ENCODE peak calls at places on chromosomes 1 and 21, in four cellular contexts. Z is sigmoid colon, L is mucosa of descending colon, F is kidney. S is an unnamed sample.

GRCh38 chr1:174789399-174789798 is 210.3 kb upstream of the CACYBP start:
- DNase-seq in Z (no peak), L (no peak), F (no peak), S (no peak)

GRCh38 chr1:183806086-183806485 is 1.2 kb downstream of the RGL1 start:
- DNase-seq in F (no peak), Z (no peak), L (no peak), S (no peak)

GRCh38 chr1:83927061-83927460 is 71.9 kb downstream of the TTLL7 start:
- DNase-seq in F (no peak), Z (no peak), L (no peak), S (no peak)

GRCh38 chr1:201602413-201603265 is 63.7 kb downstream of the NAV1 start:
- DNase-seq in L (no peak), Z (no peak), F (no peak), S (no peak)

GRCh38 chr1:46790702-46791101 is 8.1 kb upstream of the CYP4B1 start:
- DNase-seq in Z (no peak), F (no peak), L (no peak), S (no peak)

GRCh38 chr1:19101244-19101643 is 108.8 kb downstream of the UBR4 start:
- DNase-seq in Z (no peak), F (no peak), L (no peak), S (no peak)

GRCh38 chr1:42950146-42950480 is 8.6 kb downstream of the SLC2A1 start:
- DNase-seq in L (no peak), F (no peak), Z (no peak), S (no peak)

GRCh38 chr1:6440198-6441126 is 15.9 kb downstream of the ESPN start:
- DNase-seq in F (peak; percentile 93), Z (no peak), L (peak; percentile 87), S (no peak)

GRCh38 chr21:32257952-32258785 is 20.7 kb downstream of the MIS18A start:
- DNase-seq in L (no peak), Z (peak; percentile 82), F (no peak), S (peak; percentile 70)

GRCh38 chr1:167066333-167067122 is 23.6 kb downstream of the GPA33 start:
- DNase-seq in L (peak; percentile 85), Z (peak; percentile 79), F (peak; percentile 91), S (peak; percentile 73)

GRCh38 chr1:8661185-8662110 is 156.0 kb downstream of the RERE start:
- DNase-seq in Z (peak; percentile 74), F (no peak), L (no peak), S (no peak)

GRCh38 chr1:11873954-11874562 is 15.3 kb upstream of the NPPB start:
- DNase-seq in L (no peak), F (peak; percentile 95), Z (no peak), S (no peak)

GRCh38 chr21:42716074-42716473 is 62.7 kb downstream of the PDE9A start:
- DNase-seq in L (no peak), Z (no peak), F (no peak), S (no peak)

GRCh38 chr1:99685516-99686180 is 39.7 kb downstream of the PALMD start:
- DNase-seq in Z (peak; percentile 79), F (peak; percentile 73), L (peak; percentile 57), S (peak; percentile 52)

GRCh38 chr1:94199398-94199797 is 38.0 kb downstream of the ARHGAP29 start:
- DNase-seq in F (no peak), L (no peak), Z (no peak), S (no peak)

GRCh38 chr1:156866679-156867015 is 6.0 kb downstream of the NTRK1 start:
- DNase-seq in Z (no peak), F (peak; percentile 36), L (no peak), S (no peak)

DNA sequence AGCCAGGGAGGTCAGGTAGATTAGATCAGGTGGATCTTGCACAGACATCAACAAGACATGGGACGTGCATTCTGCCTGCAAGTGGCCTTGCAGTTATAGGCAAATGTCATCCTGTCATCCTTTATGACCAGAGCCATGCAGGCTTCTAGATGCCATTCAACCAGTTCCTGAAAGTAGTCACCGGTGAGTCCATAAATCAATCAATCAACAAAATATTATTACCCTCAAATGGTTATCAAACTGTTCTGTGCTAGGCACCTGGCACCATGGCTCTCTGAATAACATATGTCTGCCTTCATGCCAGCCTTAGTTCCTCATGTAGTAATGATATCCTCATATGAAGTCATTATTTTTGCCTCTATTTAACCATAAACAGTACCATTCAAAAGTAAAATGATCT is 146.9 kb downstream of the TOMM20 start:
- DNase-seq in Z (peak; percentile 39), L (no peak), F (no peak), S (no peak)
- H3K4me1 ChIP-seq in Z (peaks cover 67% of the 10 kb centered on the region), L (peaks cover 61% of the 10 kb centered on the region), F (peaks cover 71% of the 10 kb centered on the region), S (peaks cover 17% of the 10 kb centered on the region)

DNA sequence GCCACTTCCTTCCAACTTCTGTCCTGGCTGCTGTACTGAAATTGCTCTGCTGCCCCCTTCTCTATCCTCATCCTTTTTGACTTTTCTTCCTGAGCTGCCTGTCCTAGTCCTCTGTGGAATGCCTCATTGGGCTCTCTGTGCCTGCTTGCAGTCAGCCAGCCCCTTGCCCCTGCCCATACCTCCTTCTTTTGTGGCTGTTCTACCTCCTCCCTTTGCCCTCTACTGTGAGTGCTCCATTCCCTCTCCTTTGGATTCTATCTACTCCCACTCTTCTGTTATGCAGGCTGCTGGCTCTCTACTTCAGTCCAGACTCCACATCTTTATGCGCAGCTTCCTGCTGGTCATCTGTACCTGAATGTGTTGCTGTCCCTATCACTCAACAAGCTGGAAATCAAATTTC is 8.4 kb downstream of the NOS1AP start:
- DNase-seq in F (no peak), Z (no peak), L (no peak), S (no peak)
- H3K4me1 ChIP-seq in F (no peaks in the 10 kb centered on the region), Z (peaks cover 14% of the 10 kb centered on the region), L (no peaks in the 10 kb centered on the region), S (peaks cover 5% of the 10 kb centered on the region)

GRCh38 chr1:26998319-26999300 is 5.1 kb downstream of the TRNP1 start:
- DNase-seq in F (no peak), Z (no peak), L (no peak), S (no peak)
- H3K4me1 ChIP-seq in F (peaks cover 9% of the 10 kb centered on the region), Z (peaks cover 88% of the 10 kb centered on the region), L (peaks cover 8% of the 10 kb centered on the region), S (peaks cover 28% of the 10 kb centered on the region)

GRCh38 chr1:10694274-10694632 is 102.2 kb downstream of the CASZ1 start:
- DNase-seq in Z (no peak), F (no peak), L (peak; percentile 78), S (no peak)

GRCh38 chr1:10694633-10695627 is 101.5 kb downstream of the CASZ1 start:
- DNase-seq in F (peak; percentile 95), Z (peak; percentile 96), L (peak; percentile 91), S (peak; percentile 89)

GRCh38 chr1:10692401-10693021 is 103.9 kb downstream of the CASZ1 start:
- DNase-seq in F (no peak), L (peak; percentile 79), Z (no peak), S (no peak)

GRCh38 chr1:10693152-10693496 is 103.3 kb downstream of the CASZ1 start:
- DNase-seq in L (no peak), F (no peak), Z (no peak), S (no peak)

DNA sequence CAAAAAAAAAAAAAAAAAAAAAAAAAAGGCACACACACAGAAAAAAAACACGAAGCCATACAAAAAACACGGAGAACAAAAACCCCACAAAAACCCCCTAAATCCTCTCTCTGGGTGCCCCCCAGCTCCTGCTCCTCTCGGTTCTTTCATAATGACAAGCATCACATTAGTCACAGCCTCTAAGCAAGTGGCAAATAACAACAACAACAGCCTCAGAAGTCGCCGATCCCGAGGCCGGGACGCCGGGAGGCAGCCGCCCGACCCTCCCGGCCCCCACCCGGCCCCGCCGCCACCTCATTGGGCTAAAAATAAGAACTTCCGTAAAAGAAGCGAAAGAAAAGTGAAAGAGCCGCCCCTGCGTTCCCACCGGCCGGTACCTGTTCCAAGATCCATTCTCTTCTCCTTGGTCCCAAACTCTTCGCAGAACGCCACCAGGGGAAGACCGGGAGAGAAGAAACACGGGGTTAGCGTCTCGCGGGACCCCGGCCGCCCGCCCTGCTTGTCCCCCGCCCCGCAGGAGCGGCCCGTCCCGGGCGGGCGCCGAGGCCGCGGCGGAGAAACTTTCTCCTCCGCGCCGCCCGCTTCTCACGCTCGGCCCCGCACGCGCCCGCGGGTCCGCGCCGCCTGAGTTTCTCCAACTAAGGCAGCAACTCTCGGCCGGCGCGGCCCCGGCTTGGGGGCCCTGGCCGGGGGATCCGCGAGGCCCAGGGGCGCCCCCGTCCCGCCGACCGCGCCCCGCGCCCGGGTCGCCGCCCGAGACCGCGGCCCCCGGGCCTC is 102.8 kb downstream of the CASZ1 start:
- DNase-seq in L (no peak), Z (no peak), F (no peak), S (no peak)
- H3K4me1 ChIP-seq in L (peaks cover 33% of the 10 kb centered on the region), Z (peaks cover 69% of the 10 kb centered on the region), F (peaks cover 16% of the 10 kb centered on the region), S (peaks cover 2% of the 10 kb centered on the region)

DNA sequence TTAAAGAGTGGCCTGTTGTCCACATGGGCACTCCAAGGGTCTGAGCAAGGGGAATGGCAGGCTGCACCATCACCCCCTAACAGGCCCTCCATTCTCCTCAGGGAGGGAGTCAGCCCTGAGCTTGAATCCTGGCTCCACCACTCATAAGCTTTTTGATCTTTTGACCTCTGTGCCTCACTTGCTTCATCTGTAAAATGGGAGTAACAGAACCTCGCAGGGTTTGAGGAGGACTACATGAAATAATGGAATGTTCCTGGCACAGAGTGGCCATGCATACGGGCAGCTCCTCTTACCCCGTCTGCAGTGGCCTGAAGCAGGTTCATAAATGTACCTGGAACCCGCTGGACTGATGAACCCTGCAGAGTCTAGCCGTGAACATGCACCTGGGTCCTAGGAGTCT is 2.1 kb upstream of the XKR8 start:
- DNase-seq in Z (no peak), L (no peak), F (no peak), S (no peak)
- H3K4me1 ChIP-seq in Z (peaks cover 22% of the 10 kb centered on the region), L (peaks cover 10% of the 10 kb centered on the region), F (no peaks in the 10 kb centered on the region), S (peaks cover 8% of the 10 kb centered on the region)

S was measured in neuronal stem cell.